ENCODE peak calls at places on chromosomes 1 and 21, in nine cellular contexts. N, G, E, T, S, A, L, P and F are unnamed samples.

GRCh38 chr1:115098979-115099692 is 9.8 kb upstream of the TSPAN2 start:
- DNase-seq in T (no peak), S (peak; percentile 77), P (peak; percentile 59), L (no peak), N (no peak), A (no peak), E (peak; percentile 84), G (no peak), F (no peak)

GRCh38 chr1:12438349-12438924 is 179.6 kb downstream of the DHRS3 start:
- DNase-seq in A (no peak), G (no peak), L (no peak), S (no peak), P (peak; percentile 35), N (no peak), T (no peak), E (no peak), F (no peak)

GRCh38 chr21:36385233-36385908 is at the start of gene CHAF1B:
- DNase-seq in E (peak; percentile 76), L (peak; percentile 88), N (peak; percentile 36), P (peak; percentile 70), T (peak; percentile 72), G (peak; percentile 82), A (peak; percentile 65), S (peak; percentile 70), F (peak; percentile 72)

GRCh38 chr1:33341190-33341589 is 20.3 kb upstream of the A3GALT2 start:
- DNase-seq in P (no peak), S (no peak), G (no peak), A (no peak), N (no peak), L (no peak), E (no peak), T (no peak), F (no peak)

GRCh38 chr1:176820292-176821056 is 344.0 kb downstream of the ASTN1 start:
- DNase-seq in G (no peak), N (no peak), P (no peak), S (no peak), L (no peak), E (no peak), A (no peak), T (no peak), F (no peak)

GRCh38 chr1:203057831-203058673 is 27.8 kb downstream of the MYOG start:
- DNase-seq in G (no peak), A (no peak), P (no peak), L (no peak), S (no peak), N (no peak), T (no peak), E (no peak), F (no peak)

GRCh38 chr1:209710098-209710497 is 5.5 kb downstream of the HSD11B1 start:
- DNase-seq in G (no peak), N (no peak), P (no peak), S (no peak), A (no peak), E (no peak), L (no peak), T (no peak), F (no peak)

GRCh38 chr1:161932668-161933067 is 91.0 kb downstream of the OLFML2B start:
- DNase-seq in L (no peak), P (no peak), E (no peak), A (no peak), G (no peak), T (no peak), S (no peak), N (no peak), F (peak; percentile 5)

GRCh38 chr1:109904105-109904817 is 6.4 kb upstream of the CSF1 start:
- DNase-seq in S (peak; percentile 51), T (peak; percentile 89), G (no peak), L (no peak), E (no peak), A (no peak), N (peak; percentile 62), P (no peak), F (peak; percentile 85)

GRCh38 chr1:167541610-167542009 is 12.0 kb downstream of the CREG1 start:
- DNase-seq in S (no peak), A (no peak), E (no peak), N (no peak), T (no peak), L (no peak), G (no peak), P (no peak), F (no peak)

GRCh38 chr1:23167353-23168078 is 1.1 kb downstream of the LUZP1 start:
- DNase-seq in G (peak; percentile 70), S (peak; percentile 84), T (peak; percentile 25), A (peak; percentile 67), L (peak; percentile 49), P (peak; percentile 18), N (peak; percentile 40), E (peak; percentile 34), F (peak; percentile 70)

GRCh38 chr1:52702886-52703787 is 5.0 kb upstream of the COA7 start:
- DNase-seq in N (peak; percentile 85), L (peak; percentile 63), G (peak; percentile 87), P (peak; percentile 71), A (peak; percentile 76), E (peak; percentile 91), T (peak; percentile 95), S (peak; percentile 89), F (peak; percentile 96)

GRCh38 chr1:9780554-9781110 is 43.1 kb downstream of the CLSTN1 start:
- DNase-seq in G (no peak), S (no peak), P (no peak), E (no peak), L (no peak), T (no peak), N (no peak), A (no peak), F (no peak)

GRCh38 chr1:48228156-48228555 is 5.6 kb downstream of the SLC5A9 start:
- DNase-seq in G (peak; percentile 41), N (no peak), S (no peak), P (no peak), L (no peak), T (no peak), A (peak; percentile 14), E (no peak), F (no peak)

GRCh38 chr21:35925497-35925896 is 134.8 kb downstream of the SETD4 start:
- DNase-seq in L (peak; percentile 14), G (no peak), A (no peak), T (no peak), S (peak; percentile 77), N (no peak), P (no peak), E (peak; percentile 42), F (no peak)

GRCh38 chr21:29648710-29649240 is 291.0 kb downstream of the GRIK1 start:
- DNase-seq in A (no peak), L (no peak), G (no peak), N (no peak), E (no peak), S (no peak), P (no peak), T (no peak), F (no peak)

GRCh38 chr1:47438321-47439150 is 692 bp downstream of the FOXD2 start:
- DNase-seq in L (no peak), A (no peak), G (no peak), E (no peak), P (peak; percentile 31), S (no peak), N (no peak), T (no peak), F (no peak)

GRCh38 chr1:92844439-92844838 is 12.6 kb downstream of the RPL5 start:
- DNase-seq in E (no peak), A (no peak), S (no peak), L (no peak), G (no peak), T (no peak), P (no peak), N (no peak), F (no peak)

GRCh38 chr1:23628951-23629387 is 62.6 kb upstream of the RPL11 start:
- DNase-seq in N (no peak), T (no peak), E (no peak), L (no peak), S (no peak), G (no peak), A (no peak), P (no peak), F (no peak)

GRCh38 chr1:63327417-63328139 is 5.2 kb downstream of the FOXD3 start:
- DNase-seq in G (peak; percentile 86), N (no peak), E (no peak), A (peak; percentile 85), P (no peak), T (no peak), S (peak; percentile 43), L (peak; percentile 86), F (peak; percentile 23)

GRCh38 chr1:150807674-150808073 is 386 bp downstream of the CTSK start:
- DNase-seq in A (no peak), L (no peak), T (no peak), P (no peak), G (no peak), E (no peak), S (no peak), N (no peak), F (no peak)

GRCh38 chr1:172276120-172276818 is 144.2 kb upstream of the C1orf105 start:
- DNase-seq in G (no peak), T (no peak), L (no peak), P (no peak), N (no peak), A (no peak), S (no peak), E (no peak), F (no peak)

GRCh38 chr1:211490038-211490678 is 1.8 kb downstream of the RD3 start:
- DNase-seq in N (no peak), E (no peak), G (no peak), T (no peak), S (no peak), A (no peak), L (no peak), P (no peak), F (no peak)

GRCh38 chr1:237672748-237673147 is 218.0 kb downstream of the ZP4 start:
- DNase-seq in G (no peak), T (no peak), P (no peak), L (no peak), S (no peak), N (no peak), A (no peak), E (no peak), F (no peak)

GRCh38 chr1:205676002-205676401 is 4.3 kb downstream of the SLC45A3 start:
- DNase-seq in E (no peak), G (no peak), L (no peak), S (no peak), A (peak; percentile 63), T (no peak), P (no peak), N (no peak), F (no peak)

GRCh38 chr1:51906306-51907078 is 28.0 kb upstream of the NRDC start:
- DNase-seq in P (no peak), G (no peak), A (no peak), S (peak; percentile 51), E (no peak), N (no peak), L (no peak), T (peak; percentile 12), F (peak; percentile 28)

GRCh38 chr1:112460672-112461071 is 48.1 kb upstream of the WNT2B start:
- DNase-seq in A (no peak), E (no peak), T (no peak), S (no peak), N (no peak), L (no peak), G (no peak), P (no peak), F (no peak)

GRCh38 chr1:194548071-194548470 is 1361.7 kb upstream of the B3GALT2 start:
- DNase-seq in L (no peak), N (no peak), A (no peak), E (no peak), P (no peak), T (no peak), G (no peak), S (no peak), F (no peak)

GRCh38 chr1:176206006-176206960 is 803 bp downstream of the COP1 start:
- DNase-seq in S (peak; percentile 42), T (peak; percentile 12), P (no peak), E (no peak), N (peak; percentile 39), A (peak; percentile 43), L (peak; percentile 22), G (peak; percentile 55), F (peak; percentile 6)

GRCh38 chr1:25041869-25042268 is 111.8 kb upstream of the RUNX3 start:
- DNase-seq in S (no peak), E (no peak), T (no peak), A (no peak), N (no peak), G (no peak), P (no peak), L (no peak), F (no peak)

GRCh38 chr1:236143104-236143948 is 987 bp downstream of the GPR137B start:
- DNase-seq in L (no peak), E (peak; percentile 29), P (no peak), S (peak; percentile 48), T (no peak), N (no peak), A (peak; percentile 57), G (peak; percentile 36), F (no peak)